ENCODE peak calls at places on chromosomes 1 and 21, in nine cellular contexts. V is AG04450, X is transverse colon, R is K562, J is astrocyte, G is A549, D is keratinocyte, W is RWPE1, F is spleen. B is an unnamed sample.

GRCh38 chr1:110155878-110156522 is 5.7 kb downstream of the SLC6A17 start:
- DNase-seq in V (peak), W (peak), R (peak), F (no peak), D (no peak), X (peak), J (peak), G (no peak), B (peak)

GRCh38 chr1:25054526-25054925 is 124.5 kb upstream of the RUNX3 start:
- DNase-seq in F (peak), V (no peak), G (no peak), W (no peak), R (no peak), D (no peak), X (no peak), J (no peak), B (no peak)

GRCh38 chr1:152440635-152441471 is 26.8 kb upstream of the CRNN start:
- DNase-seq in X (peak), V (no peak), R (peak), D (no peak), W (peak), F (peak), G (peak), J (peak), B (peak)

GRCh38 chr1:29876902-29877301 is 640.6 kb downstream of the PTPRU start:
- DNase-seq in G (no peak), V (no peak), W (no peak), R (no peak), J (no peak), X (no peak), D (no peak), F (no peak), B (no peak)

GRCh38 chr1:108808438-108808837 is 48.5 kb downstream of the AKNAD1 start:
- DNase-seq in W (no peak), V (no peak), F (no peak), R (no peak), X (no peak), J (no peak), G (no peak), D (no peak), B (no peak)

GRCh38 chr1:59733443-59734141 is 81.2 kb upstream of the HOOK1 start:
- DNase-seq in X (no peak), F (no peak), R (no peak), D (no peak), J (no peak), W (no peak), V (no peak), G (no peak), B (no peak)

GRCh38 chr1:30907641-30908445 is 715 bp downstream of the SDC3 start:
- DNase-seq in X (peak), G (no peak), D (no peak), V (no peak), F (peak), R (peak), W (no peak), J (no peak), B (no peak)

GRCh38 chr1:17437260-17438175 is 2.0 kb downstream of the RCC2 start:
- DNase-seq in X (peak), G (no peak), J (no peak), D (no peak), R (peak), V (no peak), F (peak), W (peak), B (peak)

GRCh38 chr1:33378524-33378923 is 52.4 kb downstream of the PHC2 start:
- DNase-seq in D (no peak), R (no peak), F (no peak), J (no peak), W (no peak), V (no peak), X (no peak), G (no peak), B (no peak)

GRCh38 chr1:111241797-111242196 is 14.3 kb downstream of the CHI3L2 start:
- DNase-seq in X (no peak), F (no peak), W (no peak), R (no peak), V (no peak), J (no peak), D (no peak), G (no peak), B (no peak)

GRCh38 chr1:61050541-61051454 is 31.6 kb upstream of the NFIA start:
- DNase-seq in W (peak), F (peak), V (no peak), J (no peak), G (peak), R (peak), D (no peak), X (peak), B (peak)

GRCh38 chr1:221200464-221200863 is 321.2 kb downstream of the HLX start:
- DNase-seq in G (no peak), J (no peak), D (no peak), X (no peak), V (no peak), R (no peak), F (no peak), W (no peak), B (no peak)

GRCh38 chr1:40076895-40077312 is 20.1 kb downstream of the PPT1 start:
- DNase-seq in G (no peak), J (peak), R (peak), F (no peak), W (peak), X (no peak), V (peak), D (no peak), B (no peak)

GRCh38 chr1:20717452-20718342 is at the start of gene KIF17:
- DNase-seq in R (peak), G (peak), X (peak), D (no peak), J (peak), F (peak), V (peak), W (peak), B (peak)

GRCh38 chr1:108646661-108647269 is 14.1 kb downstream of the HENMT1 start:
- DNase-seq in D (no peak), W (no peak), F (peak), G (no peak), X (peak), J (peak), R (no peak), V (no peak), B (peak)

GRCh38 chr1:93196591-93196990 is 16.1 kb downstream of the CCDC18 start:
- DNase-seq in W (no peak), D (no peak), F (no peak), J (peak), X (no peak), G (no peak), V (peak), R (no peak), B (no peak)

GRCh38 chr1:2314803-2315710 is 76.3 kb downstream of the MORN1 start:
- DNase-seq in V (no peak), X (peak), D (no peak), J (no peak), F (peak), W (peak), R (peak), G (peak), B (peak)

GRCh38 chr1:174534789-174535188 is 87.0 kb downstream of the GPR52 start:
- DNase-seq in D (no peak), V (peak), F (no peak), X (no peak), J (peak), R (no peak), W (peak), G (no peak), B (no peak)

GRCh38 chr1:89545264-89546038 is 20.8 kb downstream of the LRRC8B start:
- DNase-seq in G (no peak), V (no peak), F (no peak), J (peak), W (peak), X (no peak), R (peak), D (no peak), B (no peak)

GRCh38 chr1:74392186-74392585 is 120.2 kb downstream of the LRRC53 start:
- DNase-seq in X (no peak), J (no peak), R (no peak), F (no peak), G (no peak), W (no peak), D (no peak), V (no peak), B (no peak)
- H3K27ac ChIP-seq in X (no peak), J (no peak), R (no peak), F (no peak), G (no peak), W (no peak), D (no peak), V (no peak), B (no peak)

GRCh38 chr1:157194739-157195520 is 56.7 kb upstream of the ETV3 start:
- DNase-seq in W (no peak), R (no peak), D (no peak), V (no peak), X (no peak), F (no peak), J (no peak), G (no peak), B (no peak)

GRCh38 chr1:157193219-157193618 is 55.0 kb upstream of the ETV3 start:
- DNase-seq in F (no peak), W (no peak), R (no peak), X (no peak), J (no peak), V (no peak), D (no peak), G (no peak), B (no peak)

GRCh38 chr1:157195521-157196244 is 57.5 kb upstream of the ETV3 start:
- DNase-seq in R (no peak), J (no peak), D (no peak), G (no peak), F (no peak), W (no peak), X (no peak), V (no peak), B (no peak)

GRCh38 chr1:157196245-157196543 is 58.0 kb upstream of the ETV3 start:
- DNase-seq in W (no peak), J (no peak), G (no peak), D (no peak), V (no peak), X (no peak), R (no peak), F (no peak), B (no peak)

DNA sequence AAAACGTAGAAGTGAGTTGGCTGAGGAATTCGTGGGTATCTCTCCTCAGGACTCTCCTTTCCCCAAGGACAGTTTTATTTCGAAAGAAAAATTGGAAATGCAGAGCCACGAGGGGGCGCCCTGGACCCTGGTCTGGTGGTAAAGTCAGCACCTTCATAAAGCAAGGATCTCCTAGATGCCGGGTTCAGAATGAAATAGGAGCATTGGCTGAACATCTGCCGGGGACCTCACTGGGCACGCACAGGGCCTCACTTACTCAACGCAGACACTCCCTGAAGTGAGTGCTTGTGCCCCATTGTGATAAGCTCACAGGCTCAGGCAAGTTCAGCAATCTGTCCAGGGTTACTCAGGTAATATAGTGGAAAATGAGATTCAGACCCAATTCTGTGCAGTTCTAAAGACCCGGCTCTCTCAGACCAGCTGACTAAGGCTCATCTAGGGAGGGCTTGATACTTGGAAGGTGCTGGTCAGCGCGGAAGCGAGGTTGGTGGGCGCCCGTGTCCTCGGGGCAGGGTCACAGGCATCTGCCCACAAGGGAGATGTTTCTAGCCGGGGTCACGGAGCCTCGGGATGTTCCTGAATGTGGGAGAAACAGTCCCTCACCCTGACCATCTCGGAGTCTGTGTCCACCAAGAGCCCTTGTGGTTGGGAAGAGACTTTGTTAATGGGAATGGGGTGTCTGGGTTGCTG is 55.7 kb upstream of the ETV3 start:
- DNase-seq in X (peak), W (peak), F (peak), G (peak), J (peak), V (peak), D (peak), R (peak), B (peak)
- TF ChIP-seq CTCF in X (peak), W (peak), F (peak), G (peak), J (peak), V (peak), D (peak), R (peak), B (peak)

GRCh38 chr21:38800924-38801744 is 4.6 kb upstream of the ETS2 start:
- DNase-seq in X (no peak), F (no peak), V (no peak), R (no peak), J (no peak), D (no peak), G (no peak), W (peak), B (no peak)

GRCh38 chr21:38804030-38804616 is 1.6 kb upstream of the ETS2 start:
- DNase-seq in D (no peak), X (no peak), G (no peak), F (no peak), J (peak), W (no peak), R (no peak), V (no peak), B (no peak)

GRCh38 chr21:38800046-38800758 is 5.5 kb upstream of the ETS2 start:
- DNase-seq in J (no peak), R (no peak), D (no peak), V (no peak), G (no peak), W (no peak), F (no peak), X (no peak), B (no peak)

GRCh38 chr21:38803075-38803474 is 2.7 kb upstream of the ETS2 start:
- DNase-seq in G (no peak), V (no peak), F (no peak), D (no peak), J (no peak), X (no peak), R (no peak), W (no peak), B (no peak)

DNA sequence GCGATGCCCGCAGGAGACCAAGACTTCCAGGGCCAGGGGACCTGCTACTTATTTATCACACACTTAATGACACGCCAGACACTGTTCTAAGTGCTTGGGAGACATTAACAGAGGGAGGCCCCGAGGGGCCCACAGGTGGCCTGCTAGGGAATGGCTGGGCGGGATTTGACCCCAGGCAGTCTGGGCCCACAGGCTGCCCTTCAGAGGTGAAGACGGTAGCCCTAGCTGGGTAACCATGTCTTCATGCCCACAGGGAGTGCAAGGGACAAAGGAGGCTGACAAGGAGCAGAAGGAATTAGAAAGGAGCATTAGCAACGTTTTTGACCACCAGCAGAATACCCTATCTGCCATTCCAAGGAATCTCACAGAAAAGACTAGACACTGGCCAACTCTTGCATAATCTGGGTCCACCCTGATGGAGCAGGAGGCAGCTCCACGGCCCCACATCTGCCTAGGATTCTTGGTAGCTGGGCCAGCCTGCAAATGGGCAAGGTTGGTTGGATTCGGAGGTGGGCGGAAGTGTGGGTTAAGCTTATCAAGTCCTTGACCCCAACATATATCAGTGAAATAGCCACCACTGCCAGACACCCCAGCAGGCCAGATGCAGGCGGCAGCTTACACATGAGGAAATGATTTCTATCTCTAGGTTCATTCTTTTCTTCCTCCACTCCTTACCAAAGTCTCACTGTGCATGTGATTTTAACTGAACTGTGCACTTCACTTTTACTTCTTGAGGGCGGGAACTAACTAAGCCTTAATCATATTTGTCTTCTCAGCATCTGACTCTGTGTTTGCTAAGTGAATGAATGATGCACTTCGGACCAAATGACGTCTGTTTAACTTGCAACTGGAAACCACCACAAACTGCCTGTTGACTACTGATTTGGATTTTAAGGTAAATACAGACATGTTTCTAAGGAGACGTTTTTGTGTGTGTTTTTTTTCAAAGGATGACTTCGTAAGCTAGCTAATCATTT is 3.4 kb upstream of the ETS2 start:
- DNase-seq in V (no peak), X (peak), R (no peak), F (no peak), D (no peak), J (no peak), G (peak), W (no peak), B (no peak)
- H3K27ac ChIP-seq in V (no peak), X (peak), R (no peak), F (no peak), D (peak), J (no peak), G (peak), W (peak), B (no peak)

DNA sequence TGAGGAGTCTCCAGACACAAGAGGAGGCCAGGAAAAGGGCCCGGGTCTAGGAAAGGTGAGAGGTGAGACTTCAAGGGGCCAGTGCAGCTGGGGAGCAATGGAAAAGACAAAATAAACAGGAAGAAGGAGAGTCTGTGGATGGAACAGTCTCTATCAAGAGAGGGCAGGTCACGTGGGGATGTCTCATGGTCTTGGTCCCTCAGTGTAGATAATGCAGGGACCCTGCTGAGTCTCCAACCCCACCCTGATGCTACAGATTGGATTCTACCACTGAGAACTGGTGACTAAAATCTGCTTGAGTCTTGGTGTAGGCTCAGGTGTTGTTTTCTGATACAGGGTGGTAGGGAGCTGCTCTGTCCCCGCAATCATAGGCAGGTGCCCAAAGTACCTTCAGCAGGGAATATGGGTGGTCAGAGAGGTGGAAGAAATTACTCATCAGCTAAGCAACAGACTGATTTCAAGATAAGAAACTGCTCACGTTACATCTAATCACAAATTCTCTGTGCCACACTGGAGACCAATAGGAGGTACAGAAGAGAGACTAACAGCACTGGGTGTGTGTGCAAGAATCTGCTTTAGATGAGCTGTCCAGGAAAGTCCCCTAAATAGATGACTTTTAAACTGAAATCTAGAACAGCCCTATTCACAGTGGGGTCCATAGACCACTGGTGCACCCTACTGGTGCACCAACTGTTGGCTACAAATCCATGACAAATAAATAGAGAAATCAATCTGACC is 101.5 kb upstream of the TLR5 start:
- DNase-seq in J (peak), V (no peak), W (no peak), D (no peak), F (no peak), R (peak), X (no peak), G (no peak), B (no peak)
- TF ChIP-seq CTCF in J (peak), V (peak), W (no peak), D (no peak), F (no peak), R (peak), X (no peak), G (peak), B (no peak)

DNA sequence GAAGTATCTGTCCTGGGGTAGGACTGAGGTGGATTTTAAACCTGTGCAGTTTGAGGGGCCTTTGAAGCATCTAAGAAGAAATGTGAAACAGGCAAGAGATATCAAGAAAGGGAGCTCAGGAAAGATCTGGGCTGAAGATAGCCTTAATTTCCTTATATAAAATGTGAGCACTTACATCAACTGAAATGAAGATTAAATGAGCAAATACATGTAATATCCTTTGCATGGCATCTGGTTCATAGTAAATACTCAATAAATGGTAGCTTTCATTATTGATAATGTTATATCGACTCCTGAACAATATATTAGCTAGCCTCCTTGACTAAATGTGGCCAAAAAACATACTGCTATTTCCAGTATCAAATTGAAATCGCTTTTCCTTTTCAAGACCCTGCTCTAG is 2.5 kb downstream of the LIN9 start:
- DNase-seq in D (no peak), W (no peak), V (no peak), J (no peak), X (no peak), R (no peak), F (no peak), G (no peak), B (no peak)
- H3K27ac ChIP-seq in D (no peak), W (no peak), V (no peak), J (no peak), X (no peak), R (no peak), F (no peak), G (no peak), B (no peak)

DNA sequence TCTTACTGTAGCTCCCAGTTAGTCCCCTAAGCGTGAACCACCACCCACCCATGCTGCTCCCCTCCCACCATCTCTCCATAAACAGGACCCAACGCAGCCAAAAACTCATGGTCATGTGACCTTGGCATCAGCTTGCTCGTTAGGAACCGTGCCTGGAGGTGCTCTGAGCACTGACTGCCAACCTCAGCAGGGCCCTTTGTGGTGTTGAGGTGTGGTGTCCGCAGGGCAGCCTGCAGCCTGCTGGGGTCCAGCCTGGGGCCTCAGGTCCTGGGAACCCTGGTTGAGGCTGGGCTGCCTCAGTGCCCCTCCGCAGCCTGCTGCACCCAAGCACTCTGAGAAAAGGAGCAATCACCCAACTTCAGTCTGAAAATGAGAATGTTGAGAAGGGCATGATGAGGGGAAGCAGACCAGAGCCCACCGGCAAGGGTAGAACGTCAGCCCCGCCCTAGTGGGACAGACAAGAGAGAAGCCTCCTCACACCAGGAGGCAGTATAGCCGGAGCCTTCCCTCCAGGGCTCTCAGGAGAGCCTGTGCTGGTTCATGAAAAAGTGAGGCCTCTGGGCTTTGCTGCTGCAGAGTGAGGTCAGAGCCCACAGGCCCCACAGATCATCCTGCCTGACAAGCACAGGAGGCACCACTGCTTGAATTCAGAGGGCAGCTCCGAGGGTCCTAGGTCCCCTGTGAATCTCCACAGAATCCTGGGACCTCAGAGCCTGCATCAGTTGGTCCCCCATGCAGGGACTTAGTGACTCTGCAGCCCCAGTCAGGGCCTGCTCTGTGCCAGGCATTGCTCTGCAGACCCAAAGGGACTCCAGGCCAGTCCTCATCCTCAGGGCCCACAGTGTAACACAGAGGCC is 4.9 kb upstream of the COL6A2 start:
- DNase-seq in J (no peak), F (no peak), G (no peak), V (no peak), X (no peak), R (no peak), D (no peak), W (no peak), B (no peak)
- TF ChIP-seq CTCF in J (no peak), F (no peak), G (no peak), V (peak), X (no peak), R (no peak), D (no peak), W (no peak), B (no peak)